ENCODE peak calls at places on chromosomes 3 and 15, in ten cellular contexts. Q, T, Z, U, B, C, J, L, D and V are unnamed samples.

GRCh38 chr3:129824926-129825541 is 68.5 kb downstream of the TMCC1 start:
- DNase-seq in Q (peak), T (peak), Z (peak), U (no peak), B (peak), C (no peak), J (peak), L (peak), D (peak), V (no peak)

GRCh38 chr3:27993061-27993460 is 248.4 kb upstream of the CMC1 start:
- DNase-seq in Q (no peak), T (no peak), Z (no peak), U (no peak), B (peak), C (no peak), J (no peak), L (no peak), D (no peak), V (no peak)

GRCh38 chr15:95690631-95691340 is 639.7 kb upstream of the NR2F2 start:
- DNase-seq in Q (no peak), T (no peak), Z (no peak), U (no peak), B (no peak), C (no peak), J (no peak), L (no peak), D (no peak), V (no peak)

GRCh38 chr3:11201246-11202024 is 47.1 kb downstream of the HRH1 start:
- DNase-seq in Q (no peak), T (no peak), Z (no peak), U (no peak), B (no peak), C (no peak), J (no peak), L (no peak), D (peak), V (no peak)

GRCh38 chr15:51051776-51052175 is 42.9 kb downstream of the TNFAIP8L3 start:
- DNase-seq in Q (no peak), T (no peak), Z (no peak), U (no peak), B (no peak), C (no peak), J (no peak), L (no peak), D (peak), V (no peak)

GRCh38 chr3:32239638-32240550 is 1.4 kb downstream of the CMTM8 start:
- DNase-seq in Q (peak), T (no peak), Z (no peak), U (no peak), B (peak), C (peak), J (peak), L (peak), D (no peak), V (no peak)

GRCh38 chr3:172892158-172892557 is 141.6 kb downstream of the ECT2 start:
- DNase-seq in Q (peak), T (peak), Z (peak), U (no peak), B (no peak), C (no peak), J (no peak), L (no peak), D (peak), V (no peak)

GRCh38 chr15:73946795-73947370 is 20.6 kb downstream of the LOXL1 start:
- DNase-seq in Q (no peak), T (no peak), Z (no peak), U (peak), B (no peak), C (no peak), J (no peak), L (no peak), D (no peak), V (no peak)

GRCh38 chr15:74730619-74731316 is 5.4 kb upstream of the CYP1A1 start:
- DNase-seq in Q (no peak), T (no peak), Z (no peak), U (no peak), B (no peak), C (no peak), J (no peak), L (no peak), D (no peak), V (no peak)

GRCh38 chr3:100364421-100364820 is 29.9 kb downstream of the NIT2 start:
- DNase-seq in Q (no peak), T (no peak), Z (no peak), U (no peak), B (no peak), C (no peak), J (no peak), L (no peak), D (no peak), V (no peak)

GRCh38 chr3:74613060-74613459 is 1.4 kb downstream of the CNTN3 start:
- DNase-seq in Q (no peak), T (peak), Z (peak), U (no peak), B (no peak), C (no peak), J (no peak), L (no peak), D (no peak), V (no peak)

GRCh38 chr15:65377105-65377975 is 462 bp downstream of the IGDCC3 start:
- DNase-seq in Q (peak), T (no peak), Z (no peak), U (no peak), B (peak), C (no peak), J (peak), L (peak), D (peak), V (no peak)

DNA sequence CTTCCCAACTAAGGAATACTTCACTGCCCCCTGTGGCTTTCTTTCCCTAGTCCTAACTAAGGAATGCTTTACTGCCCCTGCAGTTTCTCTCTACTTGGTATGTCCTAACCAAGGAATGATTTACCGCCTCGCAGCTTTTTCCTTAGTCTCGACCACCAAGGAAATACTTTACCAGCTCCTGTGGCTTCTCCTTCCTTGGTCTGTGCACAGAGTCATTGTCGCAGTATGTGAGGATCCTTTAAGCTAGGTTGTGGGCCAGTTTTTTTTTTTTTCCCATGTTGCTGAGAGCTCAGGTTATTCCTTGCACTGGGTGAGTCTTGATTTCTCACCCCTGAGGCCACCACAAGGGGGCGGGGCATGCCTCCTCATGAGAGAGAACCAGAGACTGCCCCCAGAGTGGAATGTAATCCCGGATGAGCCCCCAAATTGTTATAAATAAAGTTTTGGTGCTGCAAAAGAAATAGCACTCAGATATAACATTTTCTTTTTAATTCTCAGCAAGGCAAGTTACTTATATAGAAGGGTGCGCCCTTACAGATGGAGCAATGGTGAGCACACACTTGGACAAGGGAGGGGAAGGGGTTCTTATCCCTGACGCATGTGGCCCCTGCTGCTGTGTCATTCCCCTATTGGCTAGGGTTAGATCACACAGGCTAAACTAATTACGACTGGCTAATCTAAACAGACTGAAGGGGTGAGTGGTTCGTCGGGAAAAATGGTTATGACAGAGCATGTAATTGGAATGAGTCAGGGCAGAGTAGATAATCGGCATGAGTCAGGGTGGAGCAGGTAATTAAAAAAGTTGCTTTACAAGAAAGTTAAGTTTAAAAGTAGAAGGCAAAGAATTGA is 27.0 kb downstream of the NDUFB4 start:
- DNase-seq in Q (peak), T (peak), Z (peak), U (no peak), B (peak), C (no peak), J (no peak), L (peak), D (peak), V (no peak)
- TF ChIP-seq CTCF in Q (peak), T (peak), Z (peak), U (no peak), B (peak), C (no peak), J (no peak), L (no peak), D (no peak), V (peak)

GRCh38 chr3:124246366-124246765 is 254.4 kb upstream of the ROPN1 start:
- DNase-seq in Q (no peak), T (peak), Z (no peak), U (no peak), B (no peak), C (no peak), J (no peak), L (no peak), D (peak), V (no peak)

GRCh38 chr3:124243253-124243859 is 251.4 kb upstream of the ROPN1 start:
- DNase-seq in Q (peak), T (no peak), Z (no peak), U (no peak), B (no peak), C (no peak), J (no peak), L (no peak), D (no peak), V (no peak)

GRCh38 chr3:124248471-124249028 is 256.6 kb upstream of the ROPN1 start:
- DNase-seq in Q (peak), T (peak), Z (peak), U (peak), B (no peak), C (no peak), J (no peak), L (no peak), D (peak), V (no peak)

GRCh38 chr3:124250053-124250452 is 258.1 kb upstream of the ROPN1 start:
- DNase-seq in Q (no peak), T (no peak), Z (no peak), U (no peak), B (no peak), C (no peak), J (no peak), L (no peak), D (no peak), V (no peak)

DNA sequence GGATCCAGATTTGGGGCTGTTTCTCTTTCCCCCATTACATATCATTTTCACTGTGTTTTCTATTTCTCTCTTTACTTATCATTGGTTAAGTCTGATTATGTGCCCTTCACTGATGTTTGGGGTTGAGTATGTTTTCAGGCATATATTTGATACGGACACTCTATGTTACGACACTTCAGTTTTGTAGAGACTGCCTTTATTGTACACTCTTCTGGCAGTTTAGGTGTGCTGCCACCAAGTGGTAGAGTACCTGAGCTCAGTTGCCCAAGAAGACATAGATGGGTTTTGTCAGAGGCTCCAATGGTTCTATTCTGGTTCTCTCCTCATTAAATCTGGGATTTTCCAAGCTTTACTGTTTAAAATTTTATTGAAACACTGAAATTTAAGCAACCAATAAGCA is 255.0 kb upstream of the ROPN1 start:
- DNase-seq in Q (peak), T (peak), Z (no peak), U (no peak), B (peak), C (no peak), J (peak), L (no peak), D (no peak), V (no peak)
- TF ChIP-seq CTCF in Q (peak), T (peak), Z (peak), U (no peak), B (peak), C (no peak), J (peak), L (peak), D (peak), V (peak)

GRCh38 chr3:128068156-128068620 is 16.0 kb downstream of the SEC61A1 start:
- DNase-seq in Q (peak), T (peak), Z (peak), U (peak), B (peak), C (peak), J (peak), L (peak), D (peak), V (peak)
- TF ChIP-seq CTCF in Q (peak), T (peak), Z (peak), U (peak), B (peak), C (peak), J (peak), L (peak), D (peak), V (peak)

GRCh38 chr3:111904376-111905241 is 45.5 kb downstream of the PHLDB2 start:
- DNase-seq in Q (peak), T (peak), Z (peak), U (no peak), B (no peak), C (no peak), J (no peak), L (no peak), D (peak), V (no peak)
- TF ChIP-seq CTCF in Q (no peak), T (peak), Z (peak), U (no peak), B (no peak), C (no peak), J (peak), L (no peak), D (peak), V (no peak)

GRCh38 chr3:196951371-196951770 is 9.0 kb upstream of the NCBP2 start:
- DNase-seq in Q (no peak), T (no peak), Z (no peak), U (no peak), B (no peak), C (no peak), J (no peak), L (no peak), D (no peak), V (no peak)

GRCh38 chr3:196947860-196948441 is 5.6 kb upstream of the NCBP2 start:
- DNase-seq in Q (no peak), T (no peak), Z (no peak), U (no peak), B (no peak), C (no peak), J (no peak), L (no peak), D (no peak), V (no peak)

GRCh38 chr3:196949750-196950149 is 7.4 kb upstream of the NCBP2 start:
- DNase-seq in Q (no peak), T (no peak), Z (no peak), U (no peak), B (no peak), C (no peak), J (no peak), L (no peak), D (no peak), V (no peak)

GRCh38 chr3:196948442-196949365 is 6.4 kb upstream of the NCBP2 start:
- DNase-seq in Q (no peak), T (no peak), Z (no peak), U (no peak), B (peak), C (no peak), J (no peak), L (no peak), D (no peak), V (no peak)

DNA sequence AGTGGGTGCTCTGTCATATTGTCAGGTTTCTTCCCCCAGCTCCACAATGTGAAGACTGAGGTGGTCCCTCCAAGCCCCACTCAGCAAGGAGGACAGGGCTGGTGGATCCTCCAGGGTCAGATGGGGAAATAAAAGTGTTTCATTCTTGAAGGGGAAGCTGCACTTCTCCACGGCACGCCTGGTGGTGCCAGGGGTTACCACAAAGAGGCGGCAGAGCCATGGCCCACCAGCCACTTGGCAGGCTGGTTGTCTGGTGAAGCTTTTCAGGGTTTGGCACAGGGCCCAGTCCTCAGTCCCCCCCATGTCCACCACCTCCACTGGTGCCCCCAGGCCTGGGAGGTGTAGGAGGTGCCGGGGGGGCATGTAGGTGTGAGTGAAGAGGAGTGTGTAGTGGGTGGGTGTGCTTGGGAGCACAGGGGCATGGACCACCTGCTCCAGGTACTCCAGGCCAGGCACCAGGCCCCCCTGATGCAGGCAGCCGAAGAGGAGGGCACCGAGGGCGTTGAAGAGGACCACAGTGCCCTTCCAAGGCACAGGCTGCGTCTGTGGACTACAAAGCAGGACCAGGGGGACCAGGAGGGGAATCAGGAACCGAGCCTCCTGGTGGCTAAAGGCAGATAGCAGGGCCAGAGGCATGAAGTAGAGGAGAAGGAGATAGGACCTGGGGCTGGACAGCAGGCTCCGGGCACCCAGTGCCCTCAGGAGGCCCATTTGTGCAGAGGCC is 5.0 kb upstream of the NCBP2 start:
- DNase-seq in Q (no peak), T (no peak), Z (no peak), U (no peak), B (no peak), C (no peak), J (no peak), L (no peak), D (no peak), V (no peak)
- TF ChIP-seq CTCF in Q (no peak), T (peak), Z (peak), U (no peak), B (no peak), C (no peak), J (no peak), L (no peak), D (no peak), V (no peak)

GRCh38 chr3:106566277-106566676 is 697.5 kb upstream of the CBLB start:
- DNase-seq in Q (no peak), T (no peak), Z (no peak), U (no peak), B (peak), C (no peak), J (no peak), L (no peak), D (no peak), V (no peak)
- TF ChIP-seq CTCF in Q (peak), T (no peak), Z (peak), U (no peak), B (peak), C (no peak), J (peak), L (no peak), D (no peak), V (no peak)

DNA sequence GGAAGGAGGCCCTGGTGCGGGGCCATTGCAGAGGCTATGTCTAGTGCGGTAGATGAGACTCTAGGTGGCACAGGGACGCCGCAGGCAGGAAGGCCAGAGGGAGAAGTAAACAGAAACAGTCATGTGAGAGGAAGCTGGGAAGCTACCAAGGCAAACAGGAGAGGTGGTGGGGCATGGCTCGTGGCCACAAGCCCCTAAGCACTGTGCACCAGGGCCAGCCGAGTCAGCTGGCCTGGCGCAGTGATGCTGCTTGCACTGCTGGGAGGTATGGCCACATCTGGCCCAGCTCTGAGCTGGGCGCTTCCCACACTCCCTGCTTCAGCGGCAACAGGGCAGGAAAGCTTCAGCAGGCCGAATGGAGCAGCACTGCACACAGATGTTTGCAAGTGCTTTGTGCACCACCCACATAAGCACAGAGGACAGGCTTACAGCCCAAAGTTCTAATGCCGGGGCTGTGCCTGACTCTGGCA is 76.6 kb downstream of the SRGAP3 start:
- DNase-seq in Q (no peak), T (no peak), Z (no peak), U (no peak), B (no peak), C (no peak), J (no peak), L (no peak), D (no peak), V (no peak)
- TF ChIP-seq CTCF in Q (no peak), T (no peak), Z (no peak), U (no peak), B (no peak), C (no peak), J (no peak), L (no peak), D (no peak), V (no peak)

GRCh38 chr3:115986555-115987207 is 363.4 kb downstream of the GAP43 start:
- DNase-seq in Q (no peak), T (peak), Z (peak), U (no peak), B (peak), C (no peak), J (no peak), L (no peak), D (peak), V (no peak)
- TF ChIP-seq CTCF in Q (peak), T (peak), Z (peak), U (no peak), B (peak), C (no peak), J (peak), L (no peak), D (peak), V (peak)